ENCODE peak calls at places on chromosomes 13 and 19, in eight cellular contexts. Q is HS-5, R is H54, E is breast epithelium, F is D341Med, S is gastrocnemius medialis, C is NCI-H1048, U is KG1. G is an unnamed sample.

GRCh38 chr13:27358420-27358819 is 66.0 kb upstream of the GTF3A start:
- DNase-seq in C (no peak), U (no peak), F (no peak), E (no peak), R (no peak), S (no peak), Q (no peak), G (no peak)

GRCh38 chr13:113009743-113010509 is 40.9 kb downstream of the MCF2L start:
- DNase-seq in C (no peak), E (no peak), R (no peak), Q (no peak), U (no peak), F (no peak), S (no peak), G (no peak)

GRCh38 chr19:18613589-18614234 is 1.0 kb downstream of the TMEM59L start:
- DNase-seq in F (no peak), S (no peak), U (no peak), E (no peak), R (no peak), C (no peak), Q (no peak), G (no peak)

GRCh38 chr19:1262687-1263123 is 6.4 kb upstream of the CIRBP start:
- DNase-seq in U (no peak), F (no peak), E (no peak), S (no peak), Q (no peak), C (no peak), R (no peak), G (no peak)

GRCh38 chr13:94925263-94925662 is 212.9 kb upstream of the SOX21 start:
- DNase-seq in S (no peak), C (no peak), R (no peak), E (no peak), Q (no peak), U (no peak), F (no peak), G (no peak)

GRCh38 chr19:10551698-10552301 is 8.1 kb downstream of the ATG4D start:
- DNase-seq in F (peak), C (no peak), E (no peak), R (peak), Q (no peak), U (peak), S (no peak), G (peak)

GRCh38 chr19:3464797-3465235 is 15.5 kb downstream of the SMIM24 start:
- DNase-seq in C (no peak), S (no peak), Q (no peak), R (no peak), E (no peak), F (no peak), U (no peak), G (no peak)

GRCh38 chr19:5119297-5119998 is 150.5 kb downstream of the KDM4B start:
- DNase-seq in U (no peak), Q (no peak), R (no peak), C (no peak), E (no peak), F (no peak), S (no peak), G (no peak)

GRCh38 chr19:47176071-47176626 is 45.5 kb downstream of the SAE1 start:
- DNase-seq in E (no peak), Q (peak), C (no peak), R (no peak), S (no peak), U (no peak), F (no peak), G (no peak)

GRCh38 chr19:44677019-44677809 is 5.9 kb downstream of the CEACAM19 start:
- DNase-seq in F (no peak), S (no peak), U (no peak), Q (peak), E (no peak), R (peak), C (no peak), G (peak)

GRCh38 chr19:42115705-42116104 is 16.5 kb downstream of the POU2F2 start:
- DNase-seq in C (no peak), Q (no peak), F (no peak), E (no peak), R (no peak), U (no peak), S (no peak), G (no peak)

GRCh38 chr13:91346848-91347211 is 657 bp upstream of the MIR17HG start:
- DNase-seq in Q (no peak), S (no peak), U (peak), R (no peak), E (no peak), C (no peak), F (peak), G (peak)

GRCh38 chr19:29881386-29881785 is 60.7 kb upstream of the URI1 start:
- DNase-seq in U (no peak), R (peak), F (no peak), E (peak), C (no peak), S (no peak), Q (no peak), G (no peak)

GRCh38 chr19:1672038-1672768 is 19.8 kb upstream of the TCF3 start:
- DNase-seq in C (no peak), S (no peak), R (no peak), F (peak), E (no peak), Q (no peak), U (no peak), G (peak)

GRCh38 chr19:3983936-3984583 is 1.2 kb downstream of the EEF2 start:
- DNase-seq in F (peak), E (no peak), R (no peak), S (no peak), U (no peak), C (no peak), Q (no peak), G (peak)

GRCh38 chr13:45121421-45121820 is 1.1 kb downstream of the GTF2F2 start:
- DNase-seq in E (no peak), C (no peak), U (peak), Q (no peak), F (no peak), S (no peak), R (no peak), G (peak)

GRCh38 chr13:106873810-106874209 is 305.9 kb upstream of the ARGLU1 start:
- DNase-seq in E (no peak), R (no peak), Q (no peak), C (no peak), U (no peak), F (no peak), S (no peak), G (no peak)

GRCh38 chr13:41581884-41582547 is 124.7 kb downstream of the RGCC start:
- DNase-seq in E (no peak), F (no peak), Q (no peak), R (no peak), C (no peak), U (no peak), S (no peak), G (no peak)

GRCh38 chr13:29556742-29557141 is 38.7 kb downstream of the SLC7A1 start:
- DNase-seq in S (no peak), F (no peak), C (no peak), Q (no peak), E (no peak), R (no peak), U (no peak), G (no peak)

GRCh38 chr19:53908106-53908932 is 759 bp upstream of the CACNG7 start:
- DNase-seq in S (no peak), R (peak), C (no peak), F (peak), E (no peak), Q (no peak), U (peak), G (no peak)